ENCODE peak calls at places on chromosome 3, in five cellular contexts. K is Panc1, A is IMR-90, U is left ventricle myocardium inferior, X is tibial nerve. Q is an unnamed sample.

GRCh38 chr3:169256791-169257522 is 406.6 kb downstream of the MECOM start:
- DNase-seq in K (no peak), A (peak), U (no peak), X (no peak), Q (no peak)

GRCh38 chr3:51799879-51800757 is 21.1 kb upstream of the IQCF6 start:
- DNase-seq in K (peak), A (peak), U (no peak), X (peak), Q (no peak)

GRCh38 chr3:165196577-165197561 is 685 bp upstream of the SLITRK3 start:
- DNase-seq in K (no peak), A (no peak), U (no peak), X (no peak), Q (no peak)

GRCh38 chr3:101677436-101678286 is 729 bp upstream of the ZBTB11 start:
- DNase-seq in K (no peak), A (no peak), U (no peak), X (no peak), Q (no peak)

GRCh38 chr3:145557405-145557804 is 603.6 kb downstream of the PLOD2 start:
- DNase-seq in K (no peak), A (no peak), U (no peak), X (peak), Q (no peak)

GRCh38 chr3:189144645-189145044 is 27.1 kb upstream of the TPRG1 start:
- DNase-seq in K (no peak), A (peak), U (no peak), X (peak), Q (no peak)

GRCh38 chr3:126494204-126494603 is 18.5 kb upstream of the ZXDC start:
- DNase-seq in K (no peak), A (no peak), U (no peak), X (no peak), Q (no peak)

GRCh38 chr3:132135628-132136333 is 101.0 kb upstream of the CPNE4 start:
- DNase-seq in K (peak), A (peak), U (no peak), X (no peak), Q (no peak)

GRCh38 chr3:168722091-168722490 is 626.4 kb upstream of the GOLIM4 start:
- DNase-seq in K (no peak), A (peak), U (no peak), X (no peak), Q (no peak)

GRCh38 chr3:135991621-135992020 is 26.1 kb downstream of the PPP2R3A start:
- DNase-seq in K (no peak), A (no peak), U (no peak), X (no peak), Q (no peak)

GRCh38 chr3:9345041-9345440 is 17.8 kb upstream of the THUMPD3 start:
- DNase-seq in K (no peak), A (no peak), U (no peak), X (no peak), Q (no peak)

GRCh38 chr3:183156266-183156665 is 6.3 kb downstream of the LAMP3 start:
- DNase-seq in K (no peak), A (no peak), U (no peak), X (no peak), Q (no peak)

GRCh38 chr3:183160616-183161015 is 1.9 kb downstream of the LAMP3 start:
- DNase-seq in K (no peak), A (no peak), U (no peak), X (no peak), Q (no peak)

GRCh38 chr3:183158113-183158512 is 4.4 kb downstream of the LAMP3 start:
- DNase-seq in K (no peak), A (no peak), U (no peak), X (no peak), Q (no peak)

GRCh38 chr3:183159319-183159718 is 3.2 kb downstream of the LAMP3 start:
- DNase-seq in K (no peak), A (no peak), U (no peak), X (no peak), Q (no peak)

GRCh38 chr3:183158552-183159006 is 4.0 kb downstream of the LAMP3 start:
- DNase-seq in K (no peak), A (peak), U (no peak), X (no peak), Q (peak)
- TF ChIP-seq CTCF in K (no peak), A (no peak), U (no peak), X (no peak), Q (no peak)

DNA sequence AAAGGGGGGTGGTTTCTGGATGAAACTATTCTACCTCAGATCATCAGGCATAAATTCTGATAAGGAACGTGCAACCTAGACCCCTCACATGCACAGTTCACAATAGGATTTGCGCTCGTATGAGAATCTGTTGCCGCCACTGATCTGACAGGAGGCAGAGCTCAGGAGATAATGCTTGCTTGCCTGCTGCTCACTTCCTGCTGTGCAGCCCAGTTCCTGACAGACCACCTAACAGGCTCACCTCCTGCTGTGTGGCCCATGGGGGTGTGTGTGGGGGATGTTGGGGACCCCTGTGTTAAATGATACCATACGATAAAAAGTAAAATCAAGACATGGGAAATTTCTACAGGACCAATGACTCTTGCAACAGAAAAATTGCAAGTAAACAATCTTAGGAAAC is 24.0 kb downstream of the CP start:
- DNase-seq in K (no peak), A (no peak), U (no peak), X (no peak), Q (no peak)
- H3K4me3 ChIP-seq in K (no peak), A (no peak), U (peak), X (peak), Q (no peak)

GRCh38 chr3:19945405-19946290 is 1.2 kb upstream of the RAB5A start:
- DNase-seq in K (no peak), A (no peak), U (no peak), X (no peak), Q (no peak)

GRCh38 chr3:19946291-19946831 is 536 bp upstream of the RAB5A start:
- DNase-seq in K (no peak), A (no peak), U (no peak), X (no peak), Q (no peak)

GRCh38 chr3:19948192-19948591 is 1.3 kb downstream of the RAB5A start:
- DNase-seq in K (no peak), A (no peak), U (no peak), X (no peak), Q (no peak)

GRCh38 chr3:19947549-19948071 is 713 bp downstream of the RAB5A start:
- DNase-seq in K (no peak), A (peak), U (peak), X (peak), Q (no peak)

DNA sequence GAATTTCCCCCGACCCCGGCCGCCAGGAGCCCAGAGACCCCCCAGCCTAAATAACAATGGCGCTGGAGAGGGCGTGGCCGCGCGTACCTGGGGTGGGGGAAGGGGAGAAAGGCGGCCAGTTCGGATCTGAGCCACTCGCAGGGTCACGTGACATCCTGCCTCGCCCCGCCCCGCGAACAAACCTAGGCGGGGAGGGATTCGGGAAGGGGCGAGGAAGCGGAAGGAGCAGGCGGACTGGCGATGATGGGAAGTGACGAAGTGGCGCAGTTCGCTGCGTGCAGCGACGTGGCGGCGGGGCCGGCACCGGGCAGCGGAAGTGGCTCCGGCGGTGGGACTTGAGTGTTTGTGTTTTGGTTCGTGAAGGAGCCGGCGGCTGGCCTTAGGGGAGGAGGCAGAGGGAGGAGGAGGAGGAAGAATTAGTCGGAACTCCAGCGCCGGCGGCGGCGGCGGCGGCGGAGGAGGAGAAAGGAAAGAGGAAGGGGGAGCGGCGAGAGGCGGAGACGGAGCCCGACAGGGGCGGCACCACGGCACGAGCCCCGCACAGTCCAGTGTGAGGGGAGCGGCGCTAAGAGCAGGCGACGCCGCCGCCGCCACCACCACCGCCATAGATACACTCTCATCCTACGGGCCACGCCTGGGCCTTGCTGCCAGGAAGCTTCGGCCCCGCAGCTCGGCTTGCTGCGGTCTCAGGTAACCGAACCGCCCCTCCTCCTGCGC is at the start of gene RAB5A:
- DNase-seq in K (peak), A (peak), U (peak), X (peak), Q (peak)
- TF ChIP-seq CTCF in K (no peak), A (no peak), U (peak), X (peak), Q (no peak)

DNA sequence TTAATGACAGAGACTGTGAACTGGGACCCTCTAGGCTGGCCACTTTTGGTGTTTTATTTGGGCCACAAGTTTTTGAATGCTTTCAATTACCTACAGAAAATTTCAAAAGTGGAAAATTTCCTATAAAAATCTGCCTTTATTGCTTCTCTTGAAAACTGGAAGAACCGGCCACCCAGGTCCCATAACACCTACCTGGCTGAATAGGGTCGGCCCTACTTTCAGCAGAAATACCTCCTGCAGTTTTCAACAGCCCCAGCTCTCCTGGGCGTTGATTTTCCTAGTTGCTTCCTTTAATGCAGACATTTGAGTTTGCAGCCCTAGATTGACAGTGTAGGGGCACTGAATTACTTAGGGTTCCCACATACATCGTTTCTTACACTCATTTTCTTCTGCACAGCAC is 719 bp upstream of the SRPRB start:
- DNase-seq in K (no peak), A (no peak), U (no peak), X (no peak), Q (no peak)
- H3K4me3 ChIP-seq in K (peak), A (no peak), U (peak), X (peak), Q (peak)

GRCh38 chr3:153268564-153269279 is 106.7 kb downstream of the RAP2B start:
- DNase-seq in K (no peak), A (no peak), U (no peak), X (no peak), Q (no peak)
- TF ChIP-seq CTCF in K (no peak), A (no peak), U (no peak), X (no peak), Q (no peak)

GRCh38 chr3:24525022-24525421 is 30.4 kb upstream of the THRB start:
- DNase-seq in K (no peak), A (no peak), U (no peak), X (no peak), Q (no peak)
- H3K4me3 ChIP-seq in K (no peak), A (no peak), U (no peak), X (no peak), Q (no peak)

DNA sequence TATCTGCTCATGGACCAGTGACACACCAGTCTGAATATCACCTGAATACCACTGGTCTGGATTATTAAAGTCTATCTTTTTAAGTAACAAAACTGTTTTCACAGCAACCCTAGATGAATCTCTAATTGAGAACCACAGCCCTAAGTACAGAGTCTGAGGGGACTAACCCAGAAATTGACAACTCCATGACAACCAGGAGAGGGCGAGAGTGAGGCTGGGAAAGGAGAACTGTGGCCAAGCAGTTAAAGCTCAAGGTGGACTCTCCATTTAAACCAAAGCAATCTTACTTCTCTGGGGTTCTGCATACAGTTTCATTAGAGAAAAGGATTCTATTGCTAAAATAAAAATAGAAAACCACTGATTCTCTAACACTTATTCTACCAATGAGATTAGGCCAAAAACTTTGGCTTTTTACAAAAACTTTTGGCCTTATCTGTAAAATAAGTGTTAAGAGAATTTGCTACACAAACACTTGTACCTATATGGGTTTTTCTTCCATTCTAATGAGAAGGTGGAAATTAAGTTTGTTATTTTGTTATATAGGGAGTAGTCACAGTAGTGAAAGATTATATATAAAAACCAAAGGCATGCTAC is 11.4 kb downstream of the NEK10 start:
- DNase-seq in K (peak), A (peak), U (no peak), X (peak), Q (peak)
- TF ChIP-seq CTCF in K (peak), A (peak), U (peak), X (peak), Q (peak)